ENCODE peak calls at places on chromosomes 3 and 15, in seven cellular contexts. N is osteocyte, Z is A549, O is hepatocyte, I is neural crest cell, T is neural progenitor cell, C is body of pancreas. G is an unnamed sample.

GRCh38 chr3:103752986-103753385 is 1318.2 kb downstream of the ZPLD1 start:
- DNase-seq in C (no peak), I (no peak), T (no peak), O (no peak), Z (no peak), N (no peak), G (no peak)

GRCh38 chr15:85642693-85643058 is 152.0 kb downstream of the KLHL25 start:
- DNase-seq in N (no peak), T (no peak), C (no peak), Z (no peak), O (peak), I (no peak), G (no peak)

GRCh38 chr3:136110481-136110880 is 85.7 kb downstream of the MSL2 start:
- DNase-seq in T (no peak), C (no peak), Z (no peak), I (no peak), O (no peak), N (no peak), G (no peak)

GRCh38 chr3:12553921-12554391 is 2.9 kb upstream of the MKRN2 start:
- DNase-seq in I (no peak), C (no peak), N (no peak), O (no peak), Z (no peak), T (peak), G (peak)

GRCh38 chr3:169146112-169146665 is 517.3 kb downstream of the MECOM start:
- DNase-seq in I (peak), O (peak), C (peak), Z (peak), N (no peak), T (peak), G (no peak)

GRCh38 chr3:37922721-37923575 is 61.3 kb downstream of the CTDSPL start:
- DNase-seq in T (no peak), N (no peak), Z (no peak), C (no peak), I (no peak), O (no peak), G (peak)

GRCh38 chr15:53072077-53072476 is 281.9 kb upstream of the ONECUT1 start:
- DNase-seq in O (peak), T (peak), Z (peak), N (no peak), C (peak), I (peak), G (peak)

GRCh38 chr15:100926971-100927756 is 8.0 kb downstream of the LRRK1 start:
- DNase-seq in I (no peak), O (no peak), N (peak), C (no peak), Z (no peak), T (no peak), G (no peak)

GRCh38 chr3:67106874-67107273 is 108.8 kb downstream of the KBTBD8 start:
- DNase-seq in N (no peak), C (no peak), I (no peak), O (no peak), T (no peak), Z (no peak), G (no peak)

GRCh38 chr3:124200336-124200901 is 208.5 kb upstream of the ROPN1 start:
- DNase-seq in Z (no peak), I (peak), T (no peak), N (no peak), O (no peak), C (no peak), G (no peak)

GRCh38 chr15:66721954-66722353 is 19.9 kb downstream of the SMAD6 start:
- DNase-seq in C (no peak), T (no peak), I (no peak), O (no peak), Z (no peak), N (no peak), G (no peak)

GRCh38 chr15:95944193-95944592 is 386.3 kb upstream of the NR2F2 start:
- DNase-seq in C (no peak), O (no peak), N (no peak), T (no peak), Z (no peak), I (no peak), G (no peak)

GRCh38 chr3:177345049-177345972 is 148.0 kb upstream of the TBL1XR1 start:
- DNase-seq in T (no peak), C (peak), Z (peak), N (peak), I (no peak), O (peak), G (peak)

GRCh38 chr15:67992834-67993233 is 61.3 kb upstream of the PIAS1 start:
- DNase-seq in I (no peak), O (no peak), N (no peak), T (no peak), C (no peak), Z (no peak), G (no peak)

GRCh38 chr3:65483475-65483874 is 555.2 kb downstream of the MAGI1 start:
- DNase-seq in O (peak), N (no peak), C (peak), I (no peak), T (peak), Z (no peak), G (no peak)

GRCh38 chr3:80770106-80771079 is 991.1 kb downstream of the GBE1 start:
- DNase-seq in N (no peak), Z (no peak), O (no peak), I (no peak), C (no peak), T (peak), G (no peak)

GRCh38 chr15:67839358-67839928 is 402 bp downstream of the RNU6-1 start:
- DNase-seq in O (no peak), N (no peak), C (no peak), Z (peak), I (no peak), T (no peak), G (peak)

GRCh38 chr3:30989266-30989799 is 94.9 kb upstream of the GADL1 start:
- DNase-seq in C (no peak), O (no peak), Z (no peak), T (peak), N (no peak), I (no peak), G (no peak)

GRCh38 chr3:65883614-65884013 is 155.1 kb downstream of the MAGI1 start:
- DNase-seq in T (no peak), O (peak), N (no peak), I (no peak), Z (no peak), C (no peak), G (peak)

GRCh38 chr3:112755845-112756671 is 90.6 kb downstream of the CD200R1L start:
- DNase-seq in Z (no peak), T (no peak), N (no peak), C (no peak), I (no peak), O (no peak), G (no peak)

DNA sequence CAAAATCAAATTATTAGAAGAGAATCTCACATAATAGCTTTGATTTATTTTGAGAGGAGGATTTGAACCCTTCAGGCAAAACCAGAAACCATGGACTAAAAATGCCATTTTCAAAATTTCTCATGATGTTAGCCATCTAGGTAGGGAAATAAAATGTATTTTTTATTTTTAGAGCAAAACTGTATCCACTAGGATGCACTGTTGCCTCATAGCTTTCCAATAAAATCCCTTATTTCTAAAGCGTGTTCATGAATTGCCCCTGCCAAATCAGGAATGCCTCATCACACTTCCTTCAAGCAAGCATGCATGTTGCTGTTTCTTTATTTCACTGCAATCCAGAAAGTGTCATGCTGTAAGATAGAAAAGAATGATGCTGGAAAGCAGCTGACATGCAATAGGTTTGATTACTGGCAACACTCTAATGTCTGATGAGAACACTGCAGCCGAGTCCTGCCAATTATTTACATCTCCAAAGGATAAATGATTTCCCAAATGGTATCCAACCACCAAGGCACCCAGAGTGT is 239.5 kb downstream of the CHL1 start:
- DNase-seq in I (no peak), Z (no peak), N (no peak), T (no peak), C (no peak), O (no peak), G (no peak)
- TF ChIP-seq CTCF in I (no peak), Z (no peak), N (no peak), T (no peak), C (no peak), O (no peak), G (no peak)

DNA sequence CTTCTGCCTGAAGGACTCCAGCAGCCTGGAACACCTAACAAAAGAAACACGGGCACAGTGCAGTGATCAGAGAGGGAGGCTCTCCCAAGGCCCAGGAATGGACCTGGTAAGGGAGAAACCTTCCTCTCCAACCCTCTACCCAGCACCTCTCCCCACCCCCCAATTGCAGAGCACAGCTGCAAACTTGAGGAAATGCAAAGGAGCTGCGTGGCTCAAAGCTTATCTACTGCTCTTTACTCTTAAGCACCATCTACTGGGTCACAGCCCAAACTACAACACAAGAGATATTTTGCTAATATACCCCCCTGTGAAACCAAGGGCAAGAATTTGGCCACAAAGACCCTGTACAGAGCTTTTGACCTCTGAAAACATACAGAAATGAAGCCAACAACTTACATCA is 328.3 kb downstream of the OXSM start:
- DNase-seq in C (no peak), N (no peak), I (no peak), Z (no peak), T (peak), O (no peak), G (no peak)
- TF ChIP-seq CTCF in C (no peak), N (peak), I (peak), Z (no peak), T (peak), O (peak), G (no peak)

DNA sequence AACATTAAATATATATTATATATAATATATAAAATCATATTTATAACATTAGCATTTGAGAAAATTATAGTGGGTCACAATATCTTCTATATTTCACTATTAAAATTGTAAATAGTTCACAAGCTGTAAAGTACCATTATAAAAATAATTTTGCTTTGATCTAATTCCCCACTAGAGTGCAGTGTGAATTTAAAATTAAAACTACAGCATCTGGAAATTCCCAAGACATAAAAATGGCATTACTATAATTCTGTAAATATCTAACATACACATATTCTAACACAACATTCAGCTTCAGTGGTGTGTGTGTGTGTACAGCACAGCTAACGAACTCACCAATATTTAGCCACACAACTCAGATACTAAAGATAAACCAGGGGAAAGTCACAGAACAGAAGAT is 424.9 kb upstream of the ZNF385D start:
- DNase-seq in T (no peak), O (no peak), N (no peak), I (no peak), Z (no peak), C (no peak), G (no peak)
- TF ChIP-seq CTCF in T (peak), O (peak), N (peak), I (peak), Z (no peak), C (no peak), G (peak)

DNA sequence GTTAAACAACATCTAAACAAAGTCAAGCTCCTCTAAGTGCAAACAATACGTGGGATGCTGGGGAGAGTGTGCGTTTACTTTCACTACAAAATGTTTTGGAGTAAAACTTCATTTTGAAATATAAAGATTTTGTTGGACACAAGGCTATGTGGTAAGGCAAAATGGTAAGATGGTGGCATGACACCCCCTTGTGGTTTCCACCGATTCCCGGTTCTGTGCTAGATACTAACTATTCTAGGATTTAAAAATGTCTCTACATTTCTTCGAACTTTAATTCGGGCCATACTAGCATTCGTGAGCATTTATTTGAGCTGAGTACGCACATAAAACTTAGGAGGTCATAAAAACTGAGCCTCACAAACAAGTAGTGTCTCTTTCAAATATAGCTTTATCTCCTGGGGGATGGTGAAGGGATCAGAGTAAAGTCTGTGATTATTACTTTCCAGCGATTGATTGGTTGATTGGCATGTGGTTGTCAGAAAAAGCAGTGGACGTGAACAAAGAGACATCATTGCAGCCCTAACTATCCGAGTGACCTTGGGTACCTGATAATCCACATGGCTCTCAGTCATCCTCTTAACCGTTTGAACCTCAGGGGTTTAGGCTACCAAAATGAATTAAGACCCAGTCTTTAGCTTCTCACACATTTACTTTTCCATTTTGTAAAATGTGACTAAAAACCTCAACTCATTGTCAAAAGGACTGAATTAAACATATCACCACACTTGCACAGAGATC is 1.1 kb upstream of the ZNF639 start:
- DNase-seq in Z (peak), O (peak), N (peak), T (peak), I (peak), C (peak), G (peak)
- TF ChIP-seq CTCF in Z (peak), O (peak), N (peak), T (peak), I (peak), C (peak), G (peak)

DNA sequence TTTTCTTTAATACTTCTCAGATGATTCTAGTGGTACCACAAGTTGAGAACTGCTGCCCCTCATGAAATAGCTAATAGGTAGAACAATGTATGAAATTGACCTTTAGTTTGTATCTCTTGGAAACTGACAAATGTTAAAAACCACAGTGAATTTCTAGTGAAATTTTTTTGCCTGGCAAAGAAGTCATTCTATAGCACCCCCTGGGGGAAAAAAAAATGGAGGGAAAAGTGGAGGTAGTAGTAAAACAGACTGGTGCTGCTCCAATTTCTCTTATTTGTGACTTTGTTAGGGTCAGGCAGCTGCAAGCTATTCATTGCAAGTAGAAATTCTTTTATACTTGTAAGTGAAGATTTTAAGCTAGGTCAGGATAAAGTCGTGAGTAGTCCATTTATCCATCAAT is 605.0 kb downstream of the NLGN1 start:
- DNase-seq in N (no peak), O (peak), T (no peak), I (peak), Z (no peak), C (no peak), G (no peak)
- TF ChIP-seq CTCF in N (peak), O (peak), T (peak), I (peak), Z (no peak), C (no peak), G (peak)

GRCh38 chr3:186487819-186488218 is 56.4 kb downstream of the CRYGS start:
- DNase-seq in Z (no peak), C (no peak), N (no peak), I (no peak), T (peak), O (no peak), G (no peak)
- TF ChIP-seq CTCF in Z (no peak), C (no peak), N (peak), I (no peak), T (peak), O (no peak), G (no peak)

DNA sequence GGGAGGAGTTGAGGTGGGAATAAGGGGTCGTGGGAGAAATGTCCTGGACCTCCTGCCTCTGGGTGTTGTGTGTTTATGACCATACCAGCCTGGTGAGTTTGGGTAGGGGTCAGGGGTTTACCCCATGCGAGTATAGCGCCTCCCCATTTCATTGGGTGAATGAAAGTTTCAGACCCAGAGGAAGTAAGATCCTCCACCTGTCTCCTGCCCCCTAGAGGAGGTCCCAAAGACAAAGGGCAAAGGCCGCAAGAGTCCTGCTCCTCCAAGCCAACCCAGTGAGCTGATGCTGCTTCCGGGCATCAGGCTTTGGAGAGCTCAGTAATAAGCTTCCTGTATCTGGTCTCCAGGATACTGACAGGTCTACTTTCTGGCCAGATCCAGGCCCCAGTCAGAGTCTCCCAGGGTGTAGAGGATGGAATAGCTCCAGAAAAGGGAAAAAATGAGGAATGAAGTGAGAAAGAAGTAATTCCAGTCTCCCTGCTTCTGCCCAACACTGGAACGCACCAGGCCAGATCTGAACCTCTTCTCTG is 6.4 kb upstream of the TBC1D21 start:
- DNase-seq in I (no peak), T (peak), N (no peak), O (no peak), C (no peak), Z (no peak), G (no peak)
- TF ChIP-seq CTCF in I (no peak), T (peak), N (no peak), O (no peak), C (no peak), Z (no peak), G (peak)

DNA sequence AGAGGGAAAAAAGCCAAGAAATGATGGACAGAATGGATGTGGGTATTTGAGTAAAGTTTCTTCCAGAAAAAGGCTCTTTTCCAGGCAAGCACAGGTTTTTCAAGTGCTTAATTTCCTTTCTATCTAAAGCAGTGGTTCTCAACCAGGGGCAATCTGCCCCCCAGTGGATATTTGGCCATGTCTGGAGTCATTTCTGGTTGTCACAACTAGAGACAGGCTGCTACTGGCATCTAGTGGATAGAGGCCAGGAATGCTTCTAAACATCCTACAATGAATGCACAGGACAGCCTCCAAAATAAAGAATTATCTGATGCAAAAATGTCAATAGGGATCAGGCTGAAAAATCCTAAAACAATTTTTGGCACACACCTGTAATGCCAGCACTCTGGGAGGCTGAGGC is 23.9 kb downstream of the SEC22C start:
- DNase-seq in I (no peak), Z (no peak), O (no peak), N (no peak), T (no peak), C (no peak), G (no peak)
- TF ChIP-seq CTCF in I (no peak), Z (no peak), O (no peak), N (peak), T (peak), C (no peak), G (peak)